ENCODE peak calls at places on chromosome 10, in six cellular contexts. I is CD8-positive, alpha-beta T cell; P is nephron progenitor cell; T is hepatocyte; O is foreskin fibroblast; D is PC-9. H is an unnamed sample.

GRCh38 chr10:29240991-29241660 is 47.7 kb upstream of the LYZL1 start:
- DNase-seq in D (no peak), O (peak; percentile 6), P (no peak), I (no peak), T (no peak), H (no peak)

GRCh38 chr10:111999915-112000302 is 183.7 kb downstream of the GPAM start:
- DNase-seq in D (no peak), P (no peak), I (no peak), T (no peak), O (no peak), H (peak; percentile 10)

GRCh38 chr10:129848571-129849451 is 115.3 kb downstream of the EBF3 start:
- DNase-seq in P (no peak), T (no peak), D (no peak), I (no peak), O (peak; percentile 6), H (no peak)

GRCh38 chr10:102072867-102073527 is 7.8 kb downstream of the HPS6 start:
- DNase-seq in D (no peak), T (peak; percentile 88), O (peak; percentile 70), I (peak; percentile 86), P (peak; percentile 85), H (peak; percentile 84)

GRCh38 chr10:100816671-100817070 is 71.3 kb downstream of the PAX2 start:
- DNase-seq in I (no peak), D (no peak), O (no peak), P (no peak), T (no peak), H (peak; percentile 42)

GRCh38 chr10:4372601-4373000 is 453.4 kb upstream of the AKR1E2 start:
- DNase-seq in O (peak; percentile 98), T (peak; percentile 31), I (no peak), D (no peak), P (no peak), H (no peak)

GRCh38 chr10:132443998-132444876 is 47.2 kb downstream of the PWWP2B start:
- DNase-seq in I (no peak), D (no peak), O (no peak), T (peak; percentile 66), P (peak; percentile 53), H (no peak)

GRCh38 chr10:119517235-119518141 is 25.0 kb downstream of the RGS10 start:
- DNase-seq in P (no peak), T (no peak), O (peak; percentile 22), I (peak; percentile 57), D (no peak), H (no peak)

GRCh38 chr10:48454302-48455054 is 148.0 kb downstream of the MAPK8 start:
- DNase-seq in P (peak; percentile 2), T (peak; percentile 44), D (no peak), O (no peak), I (peak; percentile 3), H (no peak)

GRCh38 chr10:77290528-77291155 is 347.0 kb downstream of the KCNMA1 start:
- DNase-seq in T (peak; percentile 32), O (peak; percentile 90), P (no peak), D (peak; percentile 77), I (no peak), H (no peak)

GRCh38 chr10:89115876-89116627 is 91.1 kb downstream of the CH25H start:
- DNase-seq in T (no peak), O (peak; percentile 76), P (no peak), D (no peak), I (no peak), H (no peak)

GRCh38 chr10:17074548-17074860 is 55.1 kb downstream of the CUBN start:
- DNase-seq in P (no peak), I (no peak), T (no peak), O (no peak), D (no peak), H (no peak)

GRCh38 chr10:88238515-88238914 is 344.6 kb downstream of the RNLS start:
- DNase-seq in T (no peak), D (no peak), I (no peak), O (no peak), P (no peak), H (no peak)

GRCh38 chr10:24910574-24910973 is 41.8 kb downstream of the PRTFDC1 start:
- DNase-seq in T (no peak), O (no peak), I (no peak), D (no peak), P (no peak), H (no peak)

GRCh38 chr10:118471863-118472262 is 123.6 kb downstream of the PRLHR start:
- DNase-seq in O (peak; percentile 81), D (no peak), I (no peak), P (no peak), T (no peak), H (no peak)

GRCh38 chr10:14396441-14397048 is 65.8 kb upstream of the FRMD4A start:
- DNase-seq in T (no peak), D (no peak), I (no peak), O (peak; percentile 10), P (no peak), H (no peak)

GRCh38 chr10:81876253-81876731 is 1.3 kb downstream of the NRG3 start:
- DNase-seq in T (peak; percentile 26), O (no peak), I (no peak), D (no peak), P (peak; percentile 50), H (peak; percentile 45)

GRCh38 chr10:33808475-33808874 is 474.0 kb upstream of the NRP1 start:
- DNase-seq in O (peak; percentile 56), T (no peak), I (no peak), D (no peak), P (no peak), H (no peak)

GRCh38 chr10:122640921-122641320 is 58.7 kb downstream of the C10orf120 start:
- DNase-seq in D (no peak), I (no peak), O (no peak), T (no peak), P (no peak), H (no peak)

GRCh38 chr10:74255214-74255613 is 104.2 kb downstream of the ADK start:
- DNase-seq in O (no peak), P (no peak), I (no peak), T (no peak), D (peak; percentile 51), H (no peak)

GRCh38 chr10:28954211-28954610 is 276.9 kb downstream of the BAMBI start:
- DNase-seq in I (no peak), D (no peak), P (no peak), O (no peak), T (no peak), H (no peak)

GRCh38 chr10:75508239-75508813 is 76.9 kb downstream of the LRMDA start:
- DNase-seq in T (peak; percentile 54), P (no peak), D (peak; percentile 86), I (no peak), O (peak; percentile 36), H (no peak)

GRCh38 chr10:84497978-84498377 is 169.6 kb downstream of the CCSER2 start:
- DNase-seq in T (no peak), P (no peak), O (no peak), I (no peak), D (peak; percentile 68), H (no peak)

GRCh38 chr10:71927669-71928592 is 36.3 kb upstream of the CHST3 start:
- DNase-seq in O (peak; percentile 45), T (no peak), D (peak; percentile 77), I (no peak), P (no peak), H (no peak)

GRCh38 chr10:43212043-43212721 is 54.7 kb downstream of the RASGEF1A start:
- DNase-seq in I (no peak), T (no peak), P (no peak), O (no peak), D (no peak), H (no peak)

GRCh38 chr10:60662917-60663614 is 115.2 kb upstream of the CDK1 start:
- DNase-seq in P (no peak), I (no peak), D (no peak), T (no peak), O (peak; percentile 15), H (no peak)

DNA sequence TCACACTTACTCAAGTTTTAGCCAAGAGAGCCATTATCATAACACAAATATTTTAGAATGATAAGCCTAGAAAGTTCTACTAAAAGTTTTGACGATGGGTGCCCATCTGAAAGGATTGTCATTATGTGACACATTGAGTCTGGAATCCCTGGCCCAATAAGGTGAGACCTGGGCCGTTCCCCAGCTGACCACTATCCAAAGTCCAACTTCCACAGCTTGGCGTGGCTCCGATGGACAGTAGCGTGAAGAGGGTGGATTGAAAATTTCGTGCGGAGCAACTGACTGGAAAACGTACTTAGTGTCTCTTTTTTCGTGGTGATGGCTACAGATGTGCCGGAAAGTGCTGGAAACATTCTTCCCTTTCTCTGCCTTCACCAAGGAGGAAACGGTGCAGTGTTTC is 439.0 kb upstream of the ZMIZ1 start:
- DNase-seq in T (no peak), I (no peak), D (no peak), P (no peak), O (no peak), H (no peak)
- TF ChIP-seq CTCF in T (no peak), I (no peak), D (no peak), P (no peak), O (no peak), H (no peak)

GRCh38 chr10:36443233-36443632 is 682.2 kb upstream of the ANKRD30A start:
- DNase-seq in D (no peak), P (no peak), O (no peak), I (no peak), T (no peak), H (no peak)
- TF ChIP-seq CTCF in D (no peak), P (no peak), O (no peak), I (no peak), T (no peak), H (no peak)

GRCh38 chr10:114698271-114699185 is 40.5 kb upstream of the ABLIM1 start:
- DNase-seq in P (no peak), I (no peak), O (no peak), T (no peak), D (no peak), H (no peak)

GRCh38 chr10:114694062-114694461 is 36.0 kb upstream of the ABLIM1 start:
- DNase-seq in I (peak; percentile 10), D (no peak), O (no peak), T (no peak), P (no peak), H (no peak)

GRCh38 chr10:114691442-114691941 is 33.4 kb upstream of the ABLIM1 start:
- DNase-seq in T (no peak), O (no peak), D (peak; percentile 61), P (no peak), I (no peak), H (no peak)

GRCh38 chr10:114697061-114697598 is 39.1 kb upstream of the ABLIM1 start:
- DNase-seq in I (no peak), O (peak; percentile 49), P (no peak), T (no peak), D (peak; percentile 92), H (no peak)

GRCh38 chr10:114694735-114695134 is 36.7 kb upstream of the ABLIM1 start:
- DNase-seq in I (peak; percentile 34), P (peak; percentile 57), O (no peak), D (no peak), T (peak; percentile 73), H (peak; percentile 60)
- TF ChIP-seq CTCF in I (peak; percentile 31), P (peak; percentile 62), O (peak; percentile 40), D (peak; percentile 49), T (peak; percentile 61), H (peak; percentile 82)

DNA sequence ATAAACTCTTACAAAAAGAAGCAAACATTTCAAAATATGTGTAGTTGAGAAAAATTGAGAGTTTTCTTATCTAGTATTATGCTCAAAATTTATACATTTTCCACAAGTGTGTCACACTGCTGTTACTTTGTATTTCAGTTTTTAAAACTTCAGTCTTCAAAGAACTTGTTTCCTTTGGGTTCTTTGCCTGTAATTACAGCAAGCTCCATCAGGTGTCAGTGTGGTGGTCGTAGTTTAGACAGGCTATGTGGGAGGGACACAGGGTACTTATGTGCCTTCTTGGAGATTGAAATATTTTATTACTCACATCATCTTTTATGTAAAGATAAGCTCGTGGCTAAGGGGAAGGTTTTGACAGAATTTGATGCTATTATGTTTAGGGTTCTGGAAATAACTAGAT is 360.5 kb downstream of the FGFR2 start:
- DNase-seq in O (no peak), I (no peak), D (no peak), T (no peak), P (no peak), H (no peak)
- TF ChIP-seq CTCF in O (no peak), I (no peak), D (no peak), T (no peak), P (no peak), H (no peak)